ENCODE peak calls at places on chromosomes 3 and 15, in six cellular contexts. Q is brain microvascular endothelial cell, S is stomach, C is astrocyte, I is sigmoid colon, W is fibroblast of lung. R is an unnamed sample.

GRCh38 chr3:186385856-186386602 is 24.0 kb upstream of the DGKG start:
- DNase-seq in C (no peak), I (no peak), S (no peak), W (peak; percentile 27), Q (no peak), R (no peak)

GRCh38 chr15:85988741-85989140 is 90.9 kb upstream of the AGBL1 start:
- DNase-seq in I (no peak), C (no peak), W (no peak), Q (no peak), S (no peak), R (no peak)

GRCh38 chr15:99605490-99605931 is 39.7 kb downstream of the MEF2A start:
- DNase-seq in C (peak; percentile 21), S (no peak), I (no peak), W (peak; percentile 40), Q (no peak), R (no peak)

GRCh38 chr15:77816983-77817382 is 184.3 kb upstream of the LINGO1 start:
- DNase-seq in S (no peak), Q (no peak), W (no peak), I (no peak), C (no peak), R (no peak)

GRCh38 chr15:56774356-56774755 is 41.0 kb upstream of the ZNF280D start:
- DNase-seq in W (no peak), Q (no peak), S (no peak), I (no peak), C (no peak), R (no peak)

GRCh38 chr3:132654190-132654589 is 5.4 kb downstream of the ACAD11 start:
- DNase-seq in W (no peak), I (no peak), S (no peak), Q (no peak), C (no peak), R (no peak)

GRCh38 chr3:64361962-64362735 is 136.9 kb upstream of the PRICKLE2 start:
- DNase-seq in W (peak; percentile 48), I (no peak), S (no peak), C (peak; percentile 48), Q (no peak), R (peak; percentile 82)

GRCh38 chr3:98188553-98188952 is 22.1 kb downstream of the OR5H15 start:
- DNase-seq in Q (no peak), I (no peak), S (no peak), W (no peak), C (no peak), R (no peak)

GRCh38 chr15:49438970-49439631 is 16.1 kb downstream of the FGF7 start:
- DNase-seq in I (peak; percentile 71), S (no peak), C (no peak), W (peak; percentile 32), Q (no peak), R (no peak)

GRCh38 chr3:190446492-190447301 is 3.0 kb downstream of the TMEM207 start:
- DNase-seq in C (no peak), I (no peak), Q (peak; percentile 29), W (peak; percentile 10), S (no peak), R (no peak)

GRCh38 chr3:125381743-125382142 is 6.6 kb upstream of the ZNF148 start:
- DNase-seq in Q (no peak), I (no peak), W (peak; percentile 63), C (no peak), S (no peak), R (no peak)

GRCh38 chr3:171772427-171773056 is 37.7 kb downstream of the PLD1 start:
- DNase-seq in C (peak; percentile 29), I (peak; percentile 68), W (peak; percentile 55), Q (peak; percentile 71), S (peak; percentile 60), R (peak; percentile 65)

GRCh38 chr15:26083457-26084350 is 220.6 kb upstream of the ATP10A start:
- DNase-seq in S (no peak), I (no peak), Q (no peak), C (peak; percentile 25), W (peak; percentile 51), R (no peak)

GRCh38 chr15:36478561-36478960 is 100.9 kb upstream of the CDIN1 start:
- DNase-seq in W (no peak), I (no peak), C (no peak), Q (no peak), S (no peak), R (no peak)

GRCh38 chr15:71595846-71596553 is 214.4 kb upstream of the NR2E3 start:
- DNase-seq in Q (no peak), W (peak; percentile 32), C (peak; percentile 12), I (no peak), S (no peak), R (no peak)

GRCh38 chr15:50247819-50248650 is 17.5 kb downstream of the HDC start:
- DNase-seq in W (no peak), C (no peak), S (peak; percentile 43), I (no peak), Q (peak; percentile 16), R (no peak)

GRCh38 chr15:96342611-96343528 is 12.4 kb downstream of the NR2F2 start:
- DNase-seq in I (no peak), C (peak; percentile 38), Q (peak; percentile 22), S (no peak), W (peak; percentile 51), R (no peak)

GRCh38 chr3:71227344-71227743 is 356.2 kb downstream of the FOXP1 start:
- DNase-seq in W (peak; percentile 37), Q (no peak), I (no peak), C (no peak), S (no peak), R (no peak)

GRCh38 chr15:75024102-75024636 is 779 bp downstream of the PPCDC start:
- DNase-seq in S (no peak), W (peak; percentile 40), Q (no peak), I (no peak), C (peak; percentile 27), R (no peak)

DNA sequence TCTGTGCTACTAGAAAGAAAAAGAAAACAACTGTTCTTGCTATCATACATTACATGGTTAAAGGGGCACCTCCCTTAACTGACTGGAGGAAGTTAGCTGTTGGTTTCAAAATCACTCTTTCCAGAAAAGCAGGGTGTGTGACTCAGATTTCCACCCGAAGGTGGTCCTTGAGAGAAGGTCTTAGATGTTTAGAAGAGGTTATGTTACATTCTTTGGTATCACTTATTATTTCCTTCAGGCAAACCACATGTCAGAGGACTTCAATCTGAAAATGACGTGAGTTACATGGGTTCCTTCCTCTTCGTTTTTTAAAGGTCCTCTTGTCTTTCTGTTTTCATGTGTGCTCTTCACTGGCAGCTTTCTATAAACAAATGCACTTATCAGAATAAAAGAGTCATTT is 307.9 kb upstream of the CBLB start:
- DNase-seq in C (peak; percentile 23), W (peak; percentile 30), I (no peak), Q (no peak), S (no peak), R (no peak)
- H3K4me3 ChIP-seq in C (no peak overlapping the region), W (no peak overlapping the region), I (no peak overlapping the region), Q (no peak overlapping the region), S (no peak overlapping the region), R (no peak overlapping the region)

GRCh38 chr3:76753599-76753998 is 286.3 kb upstream of the ROBO2 start:
- DNase-seq in Q (no peak), W (no peak), C (no peak), S (no peak), I (no peak), R (no peak)
- TF ChIP-seq CTCF in Q (peak; percentile 16), W (peak; percentile 20), C (peak; percentile 33), S (no peak), I (no peak), R (peak; percentile 14)

GRCh38 chr3:194434503-194434902 is 35.4 kb upstream of the GP5 start:
- DNase-seq in S (no peak), I (no peak), W (no peak), Q (no peak), C (no peak), R (no peak)

GRCh38 chr3:194431553-194431952 is 32.5 kb upstream of the GP5 start:
- DNase-seq in C (no peak), W (no peak), I (no peak), Q (no peak), S (no peak), R (no peak)
- H3K27ac ChIP-seq in C (no peak overlapping the region), W (no peak overlapping the region), I (no peak overlapping the region), Q (no peak overlapping the region), S (no peak overlapping the region), R (no peak overlapping the region)

GRCh38 chr15:40543082-40543481 is 21.8 kb downstream of the CCDC32 start:
- DNase-seq in I (no peak), W (no peak), S (no peak), Q (no peak), C (no peak), R (no peak)
- H3K4me3 ChIP-seq in I (no peak overlapping the region), W (no peak overlapping the region), S (no peak overlapping the region), Q (no peak overlapping the region), C (no peak overlapping the region), R (no peak overlapping the region)

DNA sequence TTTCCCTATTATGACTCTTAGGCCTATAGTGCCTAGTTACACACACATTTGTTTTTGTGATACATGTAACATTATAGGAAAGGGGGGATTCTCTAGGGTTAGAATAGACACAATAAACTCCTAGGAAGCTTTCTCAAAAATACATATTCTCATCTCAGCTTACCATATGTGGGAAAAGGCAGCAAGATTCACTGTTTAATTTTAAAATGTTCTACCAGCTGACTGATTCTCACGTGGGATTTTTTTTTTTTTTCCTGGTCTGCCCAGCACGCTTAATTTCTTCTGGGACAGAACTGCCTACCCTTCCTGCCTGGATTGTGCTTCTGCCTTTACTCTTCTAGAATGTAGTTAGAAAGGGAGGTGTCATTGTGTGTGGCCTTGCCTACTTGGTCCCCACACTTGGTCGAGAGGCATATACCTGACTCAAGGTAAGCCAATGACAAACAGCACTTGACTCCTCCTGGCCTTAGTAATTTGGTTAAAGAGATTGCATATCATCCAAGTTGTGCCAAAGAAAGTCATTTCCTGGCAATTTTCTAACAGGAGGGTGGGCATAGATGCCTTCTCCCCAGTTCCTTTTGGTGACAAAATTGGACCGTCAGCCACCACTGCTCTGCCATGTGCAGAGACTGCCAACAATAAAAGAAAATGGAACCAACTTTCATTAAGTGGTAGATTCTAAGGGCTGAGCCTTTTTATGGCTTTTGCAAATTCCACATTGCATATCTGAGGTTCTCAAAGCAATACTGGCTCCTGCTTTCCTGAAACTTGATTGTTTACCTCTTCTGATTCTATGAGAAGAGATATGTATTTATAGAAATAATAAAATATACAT is 8.0 kb upstream of the LEKR1 start:
- DNase-seq in C (no peak), Q (no peak), W (no peak), S (no peak), I (no peak), R (no peak)
- TF ChIP-seq CTCF in C (no peak), Q (no peak), W (no peak), S (no peak), I (no peak), R (no peak)

DNA sequence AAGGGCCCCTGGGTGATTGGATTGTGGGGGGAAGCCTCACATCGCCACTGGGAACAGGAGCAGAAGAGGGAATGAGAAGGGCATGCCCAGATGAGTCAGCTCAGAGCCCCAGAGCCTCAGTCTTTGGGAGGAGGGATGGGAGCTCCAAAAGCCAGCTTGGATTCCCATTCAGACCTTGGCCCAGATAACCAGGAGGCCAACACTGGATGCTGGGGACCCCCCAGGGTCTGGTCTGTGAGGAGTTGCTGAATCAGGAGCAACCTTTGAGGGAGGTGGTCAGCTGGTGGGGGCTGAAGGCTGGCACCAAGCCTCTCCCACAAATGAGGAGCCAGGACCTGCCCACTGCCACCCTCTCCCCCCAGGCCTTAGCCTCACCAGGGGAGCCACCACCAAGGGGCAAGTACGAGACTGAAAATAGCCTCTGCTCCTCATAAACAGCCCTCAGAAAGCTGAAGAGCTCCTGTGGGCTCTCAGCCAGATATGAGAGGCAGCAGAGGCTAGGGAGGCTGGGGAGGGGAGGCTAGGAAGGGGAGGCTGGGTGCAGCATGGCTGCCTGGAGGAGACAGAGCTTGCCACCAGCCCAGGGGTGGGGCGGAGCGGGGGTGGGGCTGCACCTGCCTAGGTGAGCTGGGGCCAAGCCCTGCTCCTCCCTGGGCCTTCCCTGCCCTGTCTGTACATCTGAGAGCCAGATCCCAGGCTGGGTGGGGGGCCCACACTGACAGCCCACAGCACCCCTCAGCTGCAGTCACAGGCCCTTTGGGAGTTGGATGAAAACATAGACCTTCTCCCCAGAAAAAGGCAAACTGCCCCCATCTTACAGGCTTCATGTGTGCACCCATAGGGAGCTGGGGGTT is 99.8 kb downstream of the SEC22A start:
- DNase-seq in Q (no peak), W (no peak), S (no peak), C (no peak), I (no peak), R (no peak)
- H3K27ac ChIP-seq in Q (no peak overlapping the region), W (no peak overlapping the region), S (no peak overlapping the region), C (no peak overlapping the region), I (no peak overlapping the region), R (no peak overlapping the region)

R was measured in WERI-Rb-1.